ENCODE peak calls at places on chromosome 2, in six cellular contexts. One of them, this sample, is unnamed.

GRCh38 chr2:30231726-30232026 is 342 bp downstream of the LBH start:
- DNase-seq in sigmoid colon: no peak
- DNase-seq in astrocyte: no peak
- DNase-seq in pancreas: no peak
- DNase-seq in psoas muscle: no peak
- DNase-seq in CD8-positive, alpha-beta T cell: no peak
- DNase-seq in this sample: no peak

GRCh38 chr2:225889452-225889851 is 489.9 kb downstream of the NYAP2 start:
- DNase-seq in sigmoid colon: no peak
- DNase-seq in astrocyte: peak; percentile 80
- DNase-seq in pancreas: no peak
- DNase-seq in psoas muscle: no peak
- DNase-seq in CD8-positive, alpha-beta T cell: no peak
- DNase-seq in this sample: peak; percentile 93

GRCh38 chr2:43127208-43127940 is 99.0 kb downstream of the ZFP36L2 start:
- DNase-seq in sigmoid colon: peak; percentile 81
- DNase-seq in astrocyte: no peak
- DNase-seq in pancreas: peak; percentile 79
- DNase-seq in psoas muscle: peak; percentile 90
- DNase-seq in CD8-positive, alpha-beta T cell: peak; percentile 85
- DNase-seq in this sample: peak; percentile 40

GRCh38 chr2:2112416-2113131 is 218.5 kb downstream of the MYT1L start:
- DNase-seq in sigmoid colon: no peak
- DNase-seq in astrocyte: no peak
- DNase-seq in pancreas: no peak
- DNase-seq in psoas muscle: no peak
- DNase-seq in CD8-positive, alpha-beta T cell: no peak
- DNase-seq in this sample: no peak

GRCh38 chr2:212554233-212554632 is 15.6 kb upstream of the ERBB4 start:
- DNase-seq in sigmoid colon: no peak
- DNase-seq in astrocyte: no peak
- DNase-seq in pancreas: no peak
- DNase-seq in psoas muscle: no peak
- DNase-seq in CD8-positive, alpha-beta T cell: no peak
- DNase-seq in this sample: no peak

GRCh38 chr2:21032338-21033236 is 11.3 kb downstream of the APOB start:
- DNase-seq in sigmoid colon: no peak
- DNase-seq in astrocyte: no peak
- DNase-seq in pancreas: no peak
- DNase-seq in psoas muscle: no peak
- DNase-seq in CD8-positive, alpha-beta T cell: no peak
- DNase-seq in this sample: no peak

GRCh38 chr2:179218848-179219594 is 45.6 kb downstream of the SESTD1 start:
- DNase-seq in sigmoid colon: peak; percentile 84
- DNase-seq in astrocyte: peak; percentile 60
- DNase-seq in pancreas: no peak
- DNase-seq in psoas muscle: peak; percentile 77
- DNase-seq in CD8-positive, alpha-beta T cell: peak; percentile 8
- DNase-seq in this sample: peak; percentile 93

GRCh38 chr2:239979243-239980023 is 45.7 kb downstream of the NDUFA10 start:
- DNase-seq in sigmoid colon: no peak
- DNase-seq in astrocyte: peak; percentile 3
- DNase-seq in pancreas: peak; percentile 40
- DNase-seq in psoas muscle: no peak
- DNase-seq in CD8-positive, alpha-beta T cell: no peak
- DNase-seq in this sample: peak; percentile 43

GRCh38 chr2:96344011-96344410 is 8.4 kb downstream of the NCAPH start:
- DNase-seq in sigmoid colon: no peak
- DNase-seq in astrocyte: peak; percentile 70
- DNase-seq in pancreas: no peak
- DNase-seq in psoas muscle: no peak
- DNase-seq in CD8-positive, alpha-beta T cell: peak; percentile 36
- DNase-seq in this sample: no peak

GRCh38 chr2:85156141-85156540 is 22.9 kb downstream of the TCF7L1 start:
- DNase-seq in sigmoid colon: no peak
- DNase-seq in astrocyte: peak; percentile 79
- DNase-seq in pancreas: no peak
- DNase-seq in psoas muscle: no peak
- DNase-seq in CD8-positive, alpha-beta T cell: no peak
- DNase-seq in this sample: peak; percentile 41

GRCh38 chr2:157684940-157685466 is 56.3 kb upstream of the ACVR1C start:
- DNase-seq in sigmoid colon: no peak
- DNase-seq in astrocyte: no peak
- DNase-seq in pancreas: no peak
- DNase-seq in psoas muscle: no peak
- DNase-seq in CD8-positive, alpha-beta T cell: no peak
- DNase-seq in this sample: no peak

GRCh38 chr2:29186812-29187211 is 71.6 kb downstream of the CLIP4 start:
- DNase-seq in sigmoid colon: no peak
- DNase-seq in astrocyte: no peak
- DNase-seq in pancreas: no peak
- DNase-seq in psoas muscle: no peak
- DNase-seq in CD8-positive, alpha-beta T cell: no peak
- DNase-seq in this sample: no peak
- TF ChIP-seq CTCF in sigmoid colon: no peak
- TF ChIP-seq CTCF in astrocyte: no peak
- TF ChIP-seq CTCF in pancreas: no peak
- TF ChIP-seq CTCF in psoas muscle: no peak
- TF ChIP-seq CTCF in CD8-positive, alpha-beta T cell: no peak
- TF ChIP-seq CTCF in this sample: no peak

GRCh38 chr2:74414475-74414874 is 6.9 kb downstream of the C2orf81 start:
- DNase-seq in sigmoid colon: no peak
- DNase-seq in astrocyte: no peak
- DNase-seq in pancreas: no peak
- DNase-seq in psoas muscle: no peak
- DNase-seq in CD8-positive, alpha-beta T cell: no peak
- DNase-seq in this sample: no peak
- H3K4me3 ChIP-seq in sigmoid colon: peak overlapping the region; percentile 72
- H3K4me3 ChIP-seq in astrocyte: peak overlapping the region; percentile 38
- H3K4me3 ChIP-seq in pancreas: peak overlapping the region; percentile 29
- H3K4me3 ChIP-seq in psoas muscle: peak overlapping the region; percentile 62
- H3K4me3 ChIP-seq in CD8-positive, alpha-beta T cell: peak overlapping the region; percentile 58
- H3K4me3 ChIP-seq in this sample: peak overlapping the region; percentile 44

GRCh38 chr2:181457741-181458425 is 697 bp downstream of the ITGA4 start:
- DNase-seq in sigmoid colon: peak; percentile 64
- DNase-seq in astrocyte: peak; percentile 40
- DNase-seq in pancreas: peak; percentile 64
- DNase-seq in psoas muscle: peak; percentile 59
- DNase-seq in CD8-positive, alpha-beta T cell: peak; percentile 42
- DNase-seq in this sample: peak; percentile 43

GRCh38 chr2:181458881-181459280 is 1.7 kb downstream of the ITGA4 start:
- DNase-seq in sigmoid colon: no peak
- DNase-seq in astrocyte: no peak
- DNase-seq in pancreas: no peak
- DNase-seq in psoas muscle: no peak
- DNase-seq in CD8-positive, alpha-beta T cell: no peak
- DNase-seq in this sample: no peak

GRCh38 chr2:181456660-181457120 is 496 bp upstream of the ITGA4 start:
- DNase-seq in sigmoid colon: peak; percentile 68
- DNase-seq in astrocyte: peak; percentile 20
- DNase-seq in pancreas: peak; percentile 55
- DNase-seq in psoas muscle: peak; percentile 65
- DNase-seq in CD8-positive, alpha-beta T cell: peak; percentile 65
- DNase-seq in this sample: no peak

GRCh38 chr2:181454990-181455520 is 2.1 kb upstream of the ITGA4 start:
- DNase-seq in sigmoid colon: no peak
- DNase-seq in astrocyte: no peak
- DNase-seq in pancreas: no peak
- DNase-seq in psoas muscle: no peak
- DNase-seq in CD8-positive, alpha-beta T cell: no peak
- DNase-seq in this sample: no peak

DNA sequence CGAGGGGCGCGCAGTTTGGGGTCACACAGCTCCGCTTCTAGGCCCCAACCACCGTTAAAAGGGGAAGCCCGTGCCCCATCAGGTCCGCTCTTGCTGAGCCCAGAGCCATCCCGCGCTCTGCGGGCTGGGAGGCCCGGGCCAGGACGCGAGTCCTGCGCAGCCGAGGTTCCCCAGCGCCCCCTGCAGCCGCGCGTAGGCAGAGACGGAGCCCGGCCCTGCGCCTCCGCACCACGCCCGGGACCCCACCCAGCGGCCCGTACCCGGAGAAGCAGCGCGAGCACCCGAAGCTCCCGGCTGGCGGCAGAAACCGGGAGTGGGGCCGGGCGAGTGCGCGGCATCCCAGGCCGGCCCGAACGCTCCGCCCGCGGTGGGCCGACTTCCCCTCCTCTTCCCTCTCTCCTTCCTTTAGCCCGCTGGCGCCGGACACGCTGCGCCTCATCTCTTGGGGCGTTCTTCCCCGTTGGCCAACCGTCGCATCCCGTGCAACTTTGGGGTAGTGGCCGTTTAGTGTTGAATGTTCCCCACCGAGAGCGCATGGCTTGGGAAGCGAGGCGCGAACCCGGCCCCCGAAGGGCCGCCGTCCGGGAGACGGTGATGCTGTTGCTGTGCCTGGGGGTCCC is at the start of gene ITGA4:
- DNase-seq in sigmoid colon: peak; percentile 82
- DNase-seq in astrocyte: peak; percentile 58
- DNase-seq in pancreas: peak; percentile 76
- DNase-seq in psoas muscle: peak; percentile 77
- DNase-seq in CD8-positive, alpha-beta T cell: peak; percentile 84
- DNase-seq in this sample: peak; percentile 57
- TF ChIP-seq CTCF in sigmoid colon: peak; percentile 37
- TF ChIP-seq CTCF in astrocyte: peak; percentile 38
- TF ChIP-seq CTCF in pancreas: peak; percentile 27
- TF ChIP-seq CTCF in psoas muscle: peak; percentile 42
- TF ChIP-seq CTCF in CD8-positive, alpha-beta T cell: peak; percentile 78
- TF ChIP-seq CTCF in this sample: peak; percentile 71

DNA sequence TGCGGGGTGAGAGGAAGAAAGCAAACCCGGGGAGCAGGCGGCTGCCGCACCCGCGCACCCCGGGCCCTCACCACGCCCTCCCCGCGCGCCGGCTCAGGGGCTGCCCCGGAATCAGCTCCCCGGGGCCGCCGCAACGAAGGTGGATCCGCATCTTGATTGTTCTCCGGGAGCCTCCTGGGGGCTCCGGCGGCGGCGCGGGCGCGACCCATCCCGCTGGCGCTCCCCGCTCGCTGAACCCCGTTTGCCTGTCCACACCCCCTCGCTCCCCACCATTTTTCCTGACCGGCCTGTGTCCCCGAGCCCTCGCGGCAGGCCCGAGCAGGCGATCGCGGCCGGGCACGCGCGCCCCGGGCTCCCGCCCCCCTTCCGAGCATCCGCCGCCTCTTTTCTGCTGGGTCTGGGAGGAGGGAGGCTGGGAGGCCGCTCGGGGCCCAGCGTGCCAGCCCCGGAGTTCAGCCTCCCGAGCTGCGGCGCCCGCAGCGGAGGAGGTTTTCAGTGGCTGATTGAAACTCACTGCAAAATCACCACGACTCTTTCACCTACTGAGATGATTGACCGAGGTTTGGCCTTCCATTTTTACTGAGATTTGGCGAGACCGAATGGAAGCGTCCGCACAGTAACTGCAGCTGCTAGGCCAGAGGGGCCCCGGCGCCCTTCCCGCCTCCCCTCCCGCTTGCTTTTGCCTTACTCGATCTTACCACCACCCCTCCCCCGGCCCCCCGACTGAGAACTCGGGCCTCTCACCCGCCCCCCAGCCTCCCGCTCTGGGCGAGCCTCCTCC is 4.7 kb downstream of the SOX11 start:
- DNase-seq in sigmoid colon: peak; percentile 70
- DNase-seq in astrocyte: peak; percentile 47
- DNase-seq in pancreas: peak; percentile 50
- DNase-seq in psoas muscle: peak; percentile 42
- DNase-seq in CD8-positive, alpha-beta T cell: no peak
- DNase-seq in this sample: no peak
- H3K4me3 ChIP-seq in sigmoid colon: peak overlapping the region; percentile 55
- H3K4me3 ChIP-seq in astrocyte: peak overlapping the region; percentile 98
- H3K4me3 ChIP-seq in pancreas: no peak overlapping the region
- H3K4me3 ChIP-seq in psoas muscle: peak overlapping the region; percentile 62
- H3K4me3 ChIP-seq in CD8-positive, alpha-beta T cell: no peak overlapping the region
- H3K4me3 ChIP-seq in this sample: no peak overlapping the region

GRCh38 chr2:48768669-48769068 is 13.1 kb upstream of the LHCGR start:
- DNase-seq in sigmoid colon: no peak
- DNase-seq in astrocyte: no peak
- DNase-seq in pancreas: no peak
- DNase-seq in psoas muscle: no peak
- DNase-seq in CD8-positive, alpha-beta T cell: no peak
- DNase-seq in this sample: no peak
- TF ChIP-seq CTCF in sigmoid colon: no peak
- TF ChIP-seq CTCF in astrocyte: no peak
- TF ChIP-seq CTCF in pancreas: no peak
- TF ChIP-seq CTCF in psoas muscle: no peak
- TF ChIP-seq CTCF in CD8-positive, alpha-beta T cell: no peak
- TF ChIP-seq CTCF in this sample: no peak

GRCh38 chr2:45003586-45004568 is 5.4 kb downstream of the SIX2 start:
- DNase-seq in sigmoid colon: no peak
- DNase-seq in astrocyte: no peak
- DNase-seq in pancreas: no peak
- DNase-seq in psoas muscle: no peak
- DNase-seq in CD8-positive, alpha-beta T cell: no peak
- DNase-seq in this sample: no peak

GRCh38 chr2:45005261-45006002 is 3.8 kb downstream of the SIX2 start:
- DNase-seq in sigmoid colon: no peak
- DNase-seq in astrocyte: no peak
- DNase-seq in pancreas: no peak
- DNase-seq in psoas muscle: no peak
- DNase-seq in CD8-positive, alpha-beta T cell: no peak
- DNase-seq in this sample: no peak

GRCh38 chr2:45006041-45006941 is 3.0 kb downstream of the SIX2 start:
- DNase-seq in sigmoid colon: no peak
- DNase-seq in astrocyte: no peak
- DNase-seq in pancreas: no peak
- DNase-seq in psoas muscle: no peak
- DNase-seq in CD8-positive, alpha-beta T cell: no peak
- DNase-seq in this sample: no peak

GRCh38 chr2:45002661-45003210 is 6.5 kb downstream of the SIX2 start:
- DNase-seq in sigmoid colon: no peak
- DNase-seq in astrocyte: no peak
- DNase-seq in pancreas: no peak
- DNase-seq in psoas muscle: no peak
- DNase-seq in CD8-positive, alpha-beta T cell: no peak
- DNase-seq in this sample: no peak

GRCh38 chr2:45004569-45005181 is 4.6 kb downstream of the SIX2 start:
- DNase-seq in sigmoid colon: no peak
- DNase-seq in astrocyte: no peak
- DNase-seq in pancreas: no peak
- DNase-seq in psoas muscle: no peak
- DNase-seq in CD8-positive, alpha-beta T cell: no peak
- DNase-seq in this sample: no peak
- H3K4me3 ChIP-seq in sigmoid colon: peak overlapping the region; percentile 25
- H3K4me3 ChIP-seq in astrocyte: no peak overlapping the region
- H3K4me3 ChIP-seq in pancreas: no peak overlapping the region
- H3K4me3 ChIP-seq in psoas muscle: no peak overlapping the region
- H3K4me3 ChIP-seq in CD8-positive, alpha-beta T cell: no peak overlapping the region
- H3K4me3 ChIP-seq in this sample: no peak overlapping the region

GRCh38 chr2:9797681-9798556 is 45.4 kb upstream of the TAF1B start:
- DNase-seq in sigmoid colon: no peak
- DNase-seq in astrocyte: no peak
- DNase-seq in pancreas: peak; percentile 44
- DNase-seq in psoas muscle: no peak
- DNase-seq in CD8-positive, alpha-beta T cell: no peak
- DNase-seq in this sample: no peak

GRCh38 chr2:9795071-9795470 is 48.2 kb upstream of the TAF1B start:
- DNase-seq in sigmoid colon: no peak
- DNase-seq in astrocyte: no peak
- DNase-seq in pancreas: peak; percentile 29
- DNase-seq in psoas muscle: no peak
- DNase-seq in CD8-positive, alpha-beta T cell: no peak
- DNase-seq in this sample: no peak

GRCh38 chr2:9797086-9797485 is 46.2 kb upstream of the TAF1B start:
- DNase-seq in sigmoid colon: no peak
- DNase-seq in astrocyte: no peak
- DNase-seq in pancreas: no peak
- DNase-seq in psoas muscle: no peak
- DNase-seq in CD8-positive, alpha-beta T cell: no peak
- DNase-seq in this sample: no peak

GRCh38 chr2:9793918-9794717 is 49.2 kb upstream of the TAF1B start:
- DNase-seq in sigmoid colon: no peak
- DNase-seq in astrocyte: no peak
- DNase-seq in pancreas: peak; percentile 51
- DNase-seq in psoas muscle: no peak
- DNase-seq in CD8-positive, alpha-beta T cell: no peak
- DNase-seq in this sample: no peak

GRCh38 chr2:9796056-9796792 is 47.0 kb upstream of the TAF1B start:
- DNase-seq in sigmoid colon: no peak
- DNase-seq in astrocyte: no peak
- DNase-seq in pancreas: peak; percentile 26
- DNase-seq in psoas muscle: no peak
- DNase-seq in CD8-positive, alpha-beta T cell: no peak
- DNase-seq in this sample: no peak
- TF ChIP-seq CTCF in sigmoid colon: no peak
- TF ChIP-seq CTCF in astrocyte: no peak
- TF ChIP-seq CTCF in pancreas: no peak
- TF ChIP-seq CTCF in psoas muscle: no peak
- TF ChIP-seq CTCF in CD8-positive, alpha-beta T cell: no peak
- TF ChIP-seq CTCF in this sample: peak; percentile 20